ENCODE peak calls at places on chromosomes 4 and X, in eight cellular contexts. One of them, this sample, is unnamed.

GRCh38 chr4:159014896-159015295 is 88.0 kb upstream of the RAPGEF2 start:
- DNase-seq in activated T-cell treated with anti-CD3 and anti-CD28 coated beads for 24 hours: no peak
- DNase-seq in effector memory CD8-positive, alpha-beta T cell: no peak
- DNase-seq in naive thymus-derived CD4-positive, alpha-beta T cell: no peak
- DNase-seq in chondrocyte: no peak
- DNase-seq in small intestine: no peak
- DNase-seq in T follicular helper cell: no peak
- DNase-seq in IMR-90: no peak
- DNase-seq in this sample: no peak

GRCh38 chr4:147160908-147161513 is 215.3 kb upstream of the TTC29 start:
- DNase-seq in activated T-cell treated with anti-CD3 and anti-CD28 coated beads for 24 hours: no peak
- DNase-seq in effector memory CD8-positive, alpha-beta T cell: no peak
- DNase-seq in naive thymus-derived CD4-positive, alpha-beta T cell: peak
- DNase-seq in chondrocyte: no peak
- DNase-seq in small intestine: peak
- DNase-seq in T follicular helper cell: no peak
- DNase-seq in IMR-90: peak
- DNase-seq in this sample: peak

GRCh38 chr4:142563682-142564291 is 282.3 kb downstream of the INPP4B start:
- DNase-seq in activated T-cell treated with anti-CD3 and anti-CD28 coated beads for 24 hours: no peak
- DNase-seq in effector memory CD8-positive, alpha-beta T cell: no peak
- DNase-seq in naive thymus-derived CD4-positive, alpha-beta T cell: no peak
- DNase-seq in chondrocyte: no peak
- DNase-seq in small intestine: no peak
- DNase-seq in T follicular helper cell: no peak
- DNase-seq in IMR-90: peak
- DNase-seq in this sample: peak

GRCh38 chr4:61514991-61515390 is 314.9 kb downstream of the ADGRL3 start:
- DNase-seq in activated T-cell treated with anti-CD3 and anti-CD28 coated beads for 24 hours: no peak
- DNase-seq in effector memory CD8-positive, alpha-beta T cell: no peak
- DNase-seq in naive thymus-derived CD4-positive, alpha-beta T cell: no peak
- DNase-seq in chondrocyte: no peak
- DNase-seq in small intestine: no peak
- DNase-seq in T follicular helper cell: no peak
- DNase-seq in IMR-90: no peak
- DNase-seq in this sample: no peak

GRCh38 chr4:169849456-169849855 is 91.7 kb upstream of the HPF1 start:
- DNase-seq in activated T-cell treated with anti-CD3 and anti-CD28 coated beads for 24 hours: no peak
- DNase-seq in effector memory CD8-positive, alpha-beta T cell: no peak
- DNase-seq in naive thymus-derived CD4-positive, alpha-beta T cell: no peak
- DNase-seq in chondrocyte: no peak
- DNase-seq in small intestine: no peak
- DNase-seq in T follicular helper cell: no peak
- DNase-seq in IMR-90: no peak
- DNase-seq in this sample: no peak

GRCh38 chr4:89619230-89619962 is 217.6 kb downstream of the SNCA start:
- DNase-seq in activated T-cell treated with anti-CD3 and anti-CD28 coated beads for 24 hours: no peak
- DNase-seq in effector memory CD8-positive, alpha-beta T cell: no peak
- DNase-seq in naive thymus-derived CD4-positive, alpha-beta T cell: peak
- DNase-seq in chondrocyte: no peak
- DNase-seq in small intestine: no peak
- DNase-seq in T follicular helper cell: no peak
- DNase-seq in IMR-90: no peak
- DNase-seq in this sample: no peak

GRCh38 chrX:129845616-129846190 is 2.0 kb upstream of the ZDHHC9 start:
- DNase-seq in activated T-cell treated with anti-CD3 and anti-CD28 coated beads for 24 hours: no peak
- DNase-seq in effector memory CD8-positive, alpha-beta T cell: no peak
- DNase-seq in naive thymus-derived CD4-positive, alpha-beta T cell: no peak
- DNase-seq in chondrocyte: no peak
- DNase-seq in small intestine: peak
- DNase-seq in T follicular helper cell: no peak
- DNase-seq in IMR-90: no peak
- DNase-seq in this sample: no peak

GRCh38 chr4:151409470-151410313 is 716 bp downstream of the FHIP1A start:
- DNase-seq in activated T-cell treated with anti-CD3 and anti-CD28 coated beads for 24 hours: no peak
- DNase-seq in effector memory CD8-positive, alpha-beta T cell: peak
- DNase-seq in naive thymus-derived CD4-positive, alpha-beta T cell: peak
- DNase-seq in chondrocyte: no peak
- DNase-seq in small intestine: peak
- DNase-seq in T follicular helper cell: no peak
- DNase-seq in IMR-90: no peak
- DNase-seq in this sample: no peak

GRCh38 chrX:106959897-106960296 is 39.7 kb downstream of the CLDN2 start:
- DNase-seq in activated T-cell treated with anti-CD3 and anti-CD28 coated beads for 24 hours: no peak
- DNase-seq in effector memory CD8-positive, alpha-beta T cell: no peak
- DNase-seq in naive thymus-derived CD4-positive, alpha-beta T cell: no peak
- DNase-seq in chondrocyte: no peak
- DNase-seq in small intestine: peak
- DNase-seq in T follicular helper cell: no peak
- DNase-seq in IMR-90: peak
- DNase-seq in this sample: no peak

GRCh38 chr4:153722036-153722435 is 37.8 kb downstream of the RNF175 start:
- DNase-seq in activated T-cell treated with anti-CD3 and anti-CD28 coated beads for 24 hours: no peak
- DNase-seq in effector memory CD8-positive, alpha-beta T cell: no peak
- DNase-seq in naive thymus-derived CD4-positive, alpha-beta T cell: no peak
- DNase-seq in chondrocyte: no peak
- DNase-seq in small intestine: no peak
- DNase-seq in T follicular helper cell: no peak
- DNase-seq in IMR-90: no peak
- DNase-seq in this sample: no peak

GRCh38 chr4:114082348-114082747 is 102.9 kb upstream of the ARSJ start:
- DNase-seq in activated T-cell treated with anti-CD3 and anti-CD28 coated beads for 24 hours: no peak
- DNase-seq in effector memory CD8-positive, alpha-beta T cell: no peak
- DNase-seq in naive thymus-derived CD4-positive, alpha-beta T cell: no peak
- DNase-seq in chondrocyte: no peak
- DNase-seq in small intestine: no peak
- DNase-seq in T follicular helper cell: no peak
- DNase-seq in IMR-90: no peak
- DNase-seq in this sample: no peak